ENCODE peak calls at places on chromosomes 3 and 15, in six cellular contexts. B is sigmoid colon, K is endothelial cell of umbilical vein, J is SK-N-SH, E is Panc1, W is stomach. O is an unnamed sample.

GRCh38 chr15:69659454-69660050 is 206.9 kb downstream of the RPLP1 start:
- DNase-seq in B (no peak), K (no peak), J (no peak), E (no peak), W (no peak), O (no peak)

GRCh38 chr3:49020335-49021212 is 1.3 kb upstream of the NDUFAF3 start:
- DNase-seq in B (peak; percentile 81), K (peak; percentile 23), J (peak; percentile 55), E (no peak), W (peak; percentile 75), O (peak; percentile 74)

GRCh38 chr3:194046995-194047681 is 88.8 kb upstream of the HES1 start:
- DNase-seq in B (peak; percentile 80), K (peak; percentile 48), J (peak; percentile 38), E (no peak), W (peak; percentile 85), O (peak; percentile 84)

GRCh38 chr3:45988100-45988761 is 7.4 kb downstream of the FYCO1 start:
- DNase-seq in B (peak; percentile 67), K (no peak), J (no peak), E (no peak), W (no peak), O (peak; percentile 78)

GRCh38 chr3:163328680-163329079 is 1749.6 kb downstream of the SI start:
- DNase-seq in B (no peak), K (no peak), J (no peak), E (no peak), W (no peak), O (no peak)

GRCh38 chr3:153097213-153097612 is 64.8 kb upstream of the RAP2B start:
- DNase-seq in B (no peak), K (no peak), J (no peak), E (no peak), W (no peak), O (no peak)

GRCh38 chr3:16124636-16125035 is 49.8 kb upstream of the GALNT15 start:
- DNase-seq in B (no peak), K (no peak), J (no peak), E (no peak), W (no peak), O (no peak)

GRCh38 chr15:39124155-39124924 is 456.5 kb upstream of the THBS1 start:
- DNase-seq in B (no peak), K (peak; percentile 46), J (no peak), E (no peak), W (no peak), O (no peak)

GRCh38 chr3:43214616-43215015 is 71.7 kb upstream of the SNRK start:
- DNase-seq in B (no peak), K (no peak), J (no peak), E (no peak), W (no peak), O (no peak)

GRCh38 chr3:110569073-110569472 is 502.5 kb upstream of the NECTIN3 start:
- DNase-seq in B (no peak), K (no peak), J (no peak), E (no peak), W (no peak), O (no peak)

GRCh38 chr3:69865920-69866679 is 126.8 kb downstream of the MITF start:
- DNase-seq in B (peak; percentile 64), K (no peak), J (peak; percentile 31), E (no peak), W (peak; percentile 83), O (peak; percentile 31)

GRCh38 chr3:48564022-48564421 is 441 bp upstream of the UCN2 start:
- DNase-seq in B (peak; percentile 76), K (peak; percentile 61), J (no peak), E (no peak), W (peak; percentile 28), O (peak; percentile 75)

GRCh38 chr3:21170964-21171363 is 580.0 kb downstream of the ZNF385D start:
- DNase-seq in B (no peak), K (no peak), J (peak; percentile 17), E (peak; percentile 4), W (no peak), O (no peak)

GRCh38 chr3:141375381-141376301 is 7.3 kb downstream of the ZBTB38 start:
- DNase-seq in B (no peak), K (no peak), J (no peak), E (no peak), W (no peak), O (no peak)

GRCh38 chr3:168870892-168871291 is 775.2 kb upstream of the GOLIM4 start:
- DNase-seq in B (no peak), K (no peak), J (no peak), E (no peak), W (no peak), O (no peak)

GRCh38 chr15:72493220-72493619 is 19.1 kb downstream of the ARIH1 start:
- DNase-seq in B (no peak), K (no peak), J (no peak), E (no peak), W (no peak), O (no peak)

GRCh38 chr3:82496890-82497560 is 735.6 kb upstream of the GBE1 start:
- DNase-seq in B (no peak), K (no peak), J (peak; percentile 14), E (no peak), W (no peak), O (no peak)

GRCh38 chr15:66236806-66237205 is 16.7 kb downstream of the MEGF11 start:
- DNase-seq in B (no peak), K (no peak), J (no peak), E (no peak), W (no peak), O (no peak)

GRCh38 chr3:78963771-78964170 is 804.0 kb downstream of the ROBO1 start:
- DNase-seq in B (no peak), K (no peak), J (no peak), E (no peak), W (no peak), O (no peak)

GRCh38 chr15:64975390-64975789 is 14.3 kb downstream of the SPG21 start:
- DNase-seq in B (no peak), K (no peak), J (no peak), E (no peak), W (no peak), O (no peak)

GRCh38 chr3:162643245-162643644 is 1146.6 kb downstream of the OTOL1 start:
- DNase-seq in B (no peak), K (no peak), J (no peak), E (no peak), W (no peak), O (no peak)

GRCh38 chr3:122469659-122470058 is 45.1 kb downstream of the KPNA1 start:
- DNase-seq in B (no peak), K (no peak), J (no peak), E (no peak), W (no peak), O (no peak)

GRCh38 chr3:170361711-170362110 is 4.2 kb downstream of the SKIL start:
- DNase-seq in B (no peak), K (no peak), J (no peak), E (no peak), W (no peak), O (no peak)

GRCh38 chr3:170364965-170365364 is 7.5 kb downstream of the SKIL start:
- DNase-seq in B (no peak), K (no peak), J (no peak), E (no peak), W (no peak), O (no peak)

GRCh38 chr3:170360476-170360875 is 3.0 kb downstream of the SKIL start:
- DNase-seq in B (no peak), K (no peak), J (no peak), E (no peak), W (no peak), O (no peak)

GRCh38 chr3:170360916-170361315 is 3.4 kb downstream of the SKIL start:
- DNase-seq in B (no peak), K (no peak), J (no peak), E (no peak), W (no peak), O (no peak)

GRCh38 chr3:170363471-170363994 is 6.0 kb downstream of the SKIL start:
- DNase-seq in B (no peak), K (no peak), J (no peak), E (no peak), W (no peak), O (no peak)
- H3K4me1 ChIP-seq in B (peaks cover 36% of the 10 kb centered on the region), K (peaks cover 53% of the 10 kb centered on the region), J (peaks cover 19% of the 10 kb centered on the region), E (peaks cover 22% of the 10 kb centered on the region), W (peaks cover 79% of the 10 kb centered on the region), O (peaks cover 31% of the 10 kb centered on the region)

DNA sequence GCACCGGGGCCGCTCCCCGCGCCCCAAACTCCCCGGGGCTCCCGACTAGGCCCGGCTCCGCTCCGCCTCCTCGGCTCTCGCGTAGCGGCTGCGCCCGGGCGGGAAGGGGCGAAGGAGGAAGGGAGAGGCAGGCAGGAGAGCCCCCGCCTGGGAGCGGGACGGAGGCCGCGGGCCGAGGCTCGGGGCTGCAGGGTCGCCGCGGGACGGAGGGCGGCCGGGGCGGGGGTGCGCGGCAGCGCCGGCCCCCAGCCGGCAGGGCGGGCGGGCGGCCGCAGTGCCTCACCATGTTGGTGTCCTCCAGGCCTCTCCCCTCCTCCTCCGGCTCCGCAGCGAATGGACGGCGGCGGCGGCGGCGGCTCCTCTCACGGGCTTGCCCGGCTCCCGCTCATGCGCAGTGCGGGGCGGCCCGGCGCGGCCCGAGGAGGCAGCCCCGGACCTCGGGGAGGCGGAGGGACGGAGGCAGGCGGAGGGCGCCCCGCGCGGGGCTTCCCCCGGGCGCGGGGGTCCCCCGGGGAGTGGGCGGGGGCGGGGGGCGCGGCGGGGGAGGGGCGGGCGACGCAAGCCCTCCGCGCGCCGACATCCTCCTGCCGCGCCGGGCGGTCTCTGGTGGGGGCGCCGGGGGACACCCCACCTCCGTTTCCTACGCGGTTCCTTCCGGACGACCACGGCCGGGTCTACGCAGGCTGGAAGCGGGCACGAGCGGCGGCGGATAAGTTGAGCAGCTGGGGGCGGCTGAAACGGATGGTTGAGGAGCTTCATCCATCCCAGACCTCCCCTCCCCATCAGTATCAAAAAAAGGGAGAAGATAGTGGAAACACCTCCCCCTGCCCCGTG is at the start of gene DCUN1D1:
- DNase-seq in B (peak; percentile 94), K (peak; percentile 82), J (peak; percentile 99), E (no peak), W (peak; percentile 93), O (peak; percentile 99)
- TF ChIP-seq POLR2AphosphoS5 in B (peak; percentile 59), K (peak; percentile 82), J (peak; percentile 48), E (peak; percentile 80), W (peak; percentile 74), O (peak; percentile 84)

GRCh38 chr3:120092444-120092843 is 1.8 kb downstream of the GSK3B start:
- DNase-seq in B (no peak), K (peak; percentile 34), J (no peak), E (no peak), W (no peak), O (no peak)
- H3K4me1 ChIP-seq in B (peaks cover 36% of the 10 kb centered on the region), K (peaks cover 35% of the 10 kb centered on the region), J (peaks cover 10% of the 10 kb centered on the region), E (peaks cover 4% of the 10 kb centered on the region), W (peaks cover 53% of the 10 kb centered on the region), O (peaks cover 35% of the 10 kb centered on the region)

GRCh38 chr3:184337981-184338380 is 581 bp downstream of the FAM131A start:
- DNase-seq in B (no peak), K (no peak), J (no peak), E (no peak), W (no peak), O (no peak)

GRCh38 chr3:184335291-184335660 is 2.1 kb upstream of the FAM131A start:
- DNase-seq in B (no peak), K (peak; percentile 4), J (peak; percentile 56), E (no peak), W (no peak), O (no peak)

GRCh38 chr3:184337315-184337714 is at the start of gene FAM131A:
- DNase-seq in B (peak; percentile 93), K (peak; percentile 12), J (no peak), E (no peak), W (no peak), O (no peak)

GRCh38 chr3:184335661-184336483 is 1.5 kb upstream of the FAM131A start:
- DNase-seq in B (peak; percentile 94), K (peak; percentile 81), J (peak; percentile 93), E (no peak), W (peak; percentile 90), O (peak; percentile 99)

GRCh38 chr3:184336484-184337230 is 743 bp upstream of the FAM131A start:
- DNase-seq in B (peak; percentile 74), K (peak; percentile 66), J (peak; percentile 67), E (no peak), W (peak; percentile 55), O (peak; percentile 60)
- TF ChIP-seq POLR2AphosphoS5 in B (peak; percentile 80), K (no peak), J (no peak), E (no peak), W (peak; percentile 48), O (peak; percentile 17)

O was measured in upper lobe of left lung.